ENCODE peak calls at places on chromosomes 2 and 18, in eight cellular contexts. D is brain microvascular endothelial cell; Y is effector memory CD4-positive, alpha-beta T cell; E is A549; K is GM23248; A is substantia nigra; I is kidney; C is RWPE1. R is an unnamed sample.

GRCh38 chr2:234564719-234565118 is 67.8 kb upstream of the ARL4C start:
- DNase-seq in Y (no peak), D (no peak), E (no peak), C (no peak), K (peak), I (no peak), A (no peak), R (no peak)

GRCh38 chr2:62313433-62314227 is 117.7 kb downstream of the B3GNT2 start:
- DNase-seq in D (no peak), C (no peak), A (no peak), K (no peak), Y (no peak), I (no peak), E (no peak), R (no peak)

GRCh38 chr18:77262655-77263470 is 13.2 kb downstream of the GALR1 start:
- DNase-seq in E (peak), A (no peak), K (no peak), C (no peak), I (no peak), Y (no peak), D (no peak), R (no peak)

GRCh38 chr2:135424849-135425248 is 106.2 kb downstream of the ZRANB3 start:
- DNase-seq in K (no peak), I (no peak), Y (no peak), E (no peak), C (no peak), A (no peak), D (no peak), R (no peak)

GRCh38 chr2:31081497-31081896 is 56.7 kb downstream of the GALNT14 start:
- DNase-seq in A (no peak), K (no peak), D (no peak), I (no peak), C (no peak), Y (no peak), E (no peak), R (no peak)

GRCh38 chr2:239819091-239819973 is 205.8 kb downstream of the NDUFA10 start:
- DNase-seq in A (no peak), K (peak), I (peak), D (no peak), C (no peak), Y (no peak), E (no peak), R (no peak)

GRCh38 chr2:15711126-15711860 is 119.6 kb downstream of the DDX1 start:
- DNase-seq in Y (no peak), C (no peak), A (no peak), D (no peak), E (no peak), K (no peak), I (no peak), R (no peak)

GRCh38 chr2:239905306-239905705 is 119.8 kb downstream of the NDUFA10 start:
- DNase-seq in D (no peak), C (no peak), E (no peak), A (no peak), I (no peak), K (no peak), Y (no peak), R (no peak)

GRCh38 chr2:74095629-74096028 is 52.1 kb downstream of the BOLA3 start:
- DNase-seq in E (no peak), I (no peak), Y (no peak), D (no peak), A (no peak), K (no peak), C (no peak), R (no peak)

GRCh38 chr2:157751462-157752058 is 122.9 kb upstream of the ACVR1C start:
- DNase-seq in I (peak), E (peak), C (no peak), A (no peak), K (peak), D (peak), Y (peak), R (no peak)

GRCh38 chr18:62982600-62983251 is 267.4 kb downstream of the PHLPP1 start:
- DNase-seq in A (no peak), Y (peak), I (no peak), K (peak), D (peak), E (peak), C (peak), R (peak)

GRCh38 chr2:213125646-213126347 is 25.6 kb downstream of the IKZF2 start:
- DNase-seq in E (no peak), C (no peak), Y (no peak), A (no peak), D (peak), K (peak), I (no peak), R (no peak)

GRCh38 chr2:47309952-47310800 is 92.8 kb upstream of the MSH2 start:
- DNase-seq in D (no peak), C (no peak), K (peak), I (no peak), E (peak), Y (no peak), A (no peak), R (no peak)

GRCh38 chr2:11483806-11484147 is 17.8 kb upstream of the E2F6 start:
- DNase-seq in E (no peak), Y (no peak), I (no peak), C (no peak), D (no peak), A (no peak), K (no peak), R (no peak)

GRCh38 chr2:203582468-203582867 is 47.4 kb upstream of the RAPH1 start:
- DNase-seq in I (no peak), Y (no peak), D (no peak), K (no peak), E (peak), C (no peak), A (no peak), R (no peak)

GRCh38 chr2:149716687-149717086 is 129.1 kb upstream of the MMADHC start:
- DNase-seq in K (no peak), A (no peak), E (no peak), I (no peak), C (no peak), Y (no peak), D (no peak), R (no peak)

GRCh38 chr18:53551868-53552426 is 672.5 kb downstream of the MBD2 start:
- DNase-seq in I (peak), A (no peak), E (no peak), Y (no peak), C (no peak), D (no peak), K (no peak), R (no peak)

GRCh38 chr18:63994783-63995399 is 25.0 kb downstream of the SERPINB8 start:
- DNase-seq in C (peak), K (peak), Y (peak), A (peak), D (peak), I (no peak), E (peak), R (peak)

GRCh38 chr2:134774786-134775641 is 56.2 kb upstream of the TMEM163 start:
- DNase-seq in K (peak), D (no peak), C (peak), A (no peak), I (no peak), E (no peak), Y (no peak), R (no peak)

GRCh38 chr2:116949249-116949648 is 865.2 kb upstream of the DDX18 start:
- DNase-seq in D (no peak), Y (no peak), K (no peak), C (no peak), A (no peak), E (no peak), I (no peak), R (no peak)

GRCh38 chr2:164186596-164186995 is 434.7 kb downstream of the GRB14 start:
- DNase-seq in K (no peak), C (no peak), E (no peak), I (no peak), Y (no peak), A (no peak), D (no peak), R (no peak)

GRCh38 chr2:202944816-202945215 is 32.7 kb downstream of the CARF start:
- DNase-seq in I (no peak), Y (no peak), C (no peak), A (no peak), E (no peak), D (no peak), K (no peak), R (no peak)

GRCh38 chr2:105782646-105783045 is 37.9 kb downstream of the NCK2 start:
- DNase-seq in K (no peak), Y (no peak), A (no peak), E (no peak), I (no peak), D (no peak), C (no peak), R (no peak)

GRCh38 chr2:240432430-240432819 is 3.0 kb upstream of the GPC1 start:
- DNase-seq in K (no peak), A (no peak), I (peak), E (no peak), Y (no peak), D (no peak), C (no peak), R (no peak)

GRCh38 chr18:45440246-45440645 is 175.0 kb upstream of the SLC14A2 start:
- DNase-seq in E (no peak), C (no peak), K (no peak), A (no peak), Y (no peak), I (no peak), D (no peak), R (no peak)

DNA sequence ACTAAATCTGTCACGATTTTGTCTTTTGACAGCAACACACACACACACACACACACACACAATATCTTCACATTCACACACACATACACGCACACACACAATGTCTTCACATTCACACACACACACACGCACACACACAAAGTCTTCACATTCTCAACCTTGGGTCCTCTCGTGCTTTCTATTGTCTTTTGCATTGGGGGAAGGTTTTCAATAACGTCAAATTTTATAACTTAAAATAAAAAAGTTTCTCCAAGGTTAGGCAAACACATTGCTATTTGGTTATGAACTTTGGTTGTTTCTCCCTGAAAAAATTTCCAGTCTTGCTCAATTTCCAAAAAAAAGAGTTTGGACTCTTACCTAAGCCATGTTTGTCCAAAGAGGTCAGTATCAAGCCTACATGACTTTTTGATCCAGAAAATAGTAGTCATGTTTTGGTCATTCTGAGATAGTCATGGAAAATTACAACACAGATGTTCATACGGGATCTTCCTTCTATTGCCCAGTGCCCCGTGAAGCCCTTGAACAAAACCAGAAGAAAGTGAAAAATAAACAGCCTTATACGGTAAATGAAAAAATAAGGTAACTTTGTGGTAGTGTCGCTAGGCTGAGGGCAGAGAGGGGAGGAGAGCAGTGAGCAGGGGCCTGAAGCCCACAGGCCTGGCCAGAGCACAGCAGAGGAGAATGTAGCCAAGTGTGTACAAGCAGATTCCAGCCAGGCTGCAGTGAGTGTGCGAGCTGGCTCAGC is 542.8 kb upstream of the ID2 start:
- DNase-seq in E (no peak), D (no peak), C (no peak), K (peak), A (no peak), I (no peak), Y (no peak), R (no peak)
- H3K27ac ChIP-seq in E (no peak), D (no peak), C (no peak), K (peak), A (no peak), I (no peak), Y (no peak), R (no peak)

GRCh38 chr2:165839610-165840009 is 45.6 kb upstream of the GALNT3 start:
- DNase-seq in I (no peak), D (peak), K (peak), Y (no peak), C (no peak), A (no peak), E (peak), R (no peak)

GRCh38 chr2:165835363-165835762 is 41.3 kb upstream of the GALNT3 start:
- DNase-seq in Y (no peak), C (no peak), A (no peak), I (no peak), E (no peak), D (no peak), K (no peak), R (no peak)

GRCh38 chr2:165844216-165844615 is 50.2 kb upstream of the GALNT3 start:
- DNase-seq in A (no peak), C (no peak), K (no peak), E (no peak), I (no peak), Y (no peak), D (no peak), R (no peak)

GRCh38 chr2:165837122-165837521 is 43.1 kb upstream of the GALNT3 start:
- DNase-seq in D (peak), Y (no peak), I (no peak), K (peak), A (no peak), C (peak), E (peak), R (no peak)

GRCh38 chr2:165840333-165840958 is 46.4 kb upstream of the GALNT3 start:
- DNase-seq in C (no peak), A (no peak), E (no peak), I (no peak), Y (no peak), D (no peak), K (no peak), R (no peak)
- H3K27ac ChIP-seq in C (no peak), A (no peak), E (no peak), I (no peak), Y (no peak), D (no peak), K (no peak), R (no peak)

DNA sequence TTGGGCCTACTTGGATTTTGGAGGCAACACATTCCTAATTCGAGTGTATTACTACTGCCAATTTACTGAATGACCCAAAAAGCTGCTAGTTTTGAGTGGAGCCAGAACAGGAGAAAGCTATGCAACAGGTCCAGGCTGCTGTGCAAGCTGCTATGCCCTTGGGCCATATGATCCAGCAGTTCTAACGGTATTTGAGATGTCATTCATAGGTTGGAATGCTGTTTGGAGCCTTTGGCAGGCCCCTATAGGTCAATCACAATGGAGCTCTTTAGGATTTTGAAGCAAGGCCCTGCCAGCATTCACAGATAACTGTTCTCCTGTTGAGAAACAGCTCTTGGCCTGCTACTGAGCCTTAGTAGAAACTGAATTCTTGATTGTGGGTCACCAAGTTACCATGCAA is 368.7 kb downstream of the CDH19 start:
- DNase-seq in C (no peak), E (no peak), A (no peak), K (no peak), D (no peak), Y (no peak), I (no peak), R (no peak)
- H3K27ac ChIP-seq in C (no peak), E (no peak), A (no peak), K (no peak), D (no peak), Y (no peak), I (no peak), R (no peak)

GRCh38 chr2:101435011-101435862 is 39.7 kb downstream of the RFX8 start:
- DNase-seq in A (no peak), I (no peak), E (no peak), C (no peak), Y (no peak), D (no peak), K (peak), R (no peak)
- H3K27ac ChIP-seq in A (no peak), I (no peak), E (no peak), C (no peak), Y (no peak), D (no peak), K (no peak), R (no peak)

GRCh38 chr2:216391401-216391800 is 19.1 kb upstream of the MARCHF4 start:
- DNase-seq in Y (no peak), E (no peak), K (peak), D (peak), C (no peak), I (no peak), A (no peak), R (no peak)

GRCh38 chr2:216389565-216389964 is 17.3 kb upstream of the MARCHF4 start:
- DNase-seq in K (peak), Y (no peak), E (no peak), A (no peak), D (no peak), I (no peak), C (no peak), R (no peak)

GRCh38 chr2:216385478-216385877 is 13.2 kb upstream of the MARCHF4 start:
- DNase-seq in C (no peak), A (no peak), K (peak), Y (no peak), I (no peak), E (no peak), D (no peak), R (no peak)

GRCh38 chr2:216387262-216387661 is 15.0 kb upstream of the MARCHF4 start:
- DNase-seq in A (no peak), C (no peak), Y (no peak), E (no peak), K (no peak), I (no peak), D (no peak), R (no peak)

GRCh38 chr2:216388046-216388884 is 16.0 kb upstream of the MARCHF4 start:
- DNase-seq in E (no peak), I (no peak), D (no peak), C (no peak), K (no peak), A (no peak), Y (no peak), R (peak)
- H3K27ac ChIP-seq in E (no peak), I (no peak), D (no peak), C (no peak), K (peak), A (no peak), Y (no peak), R (peak)

DNA sequence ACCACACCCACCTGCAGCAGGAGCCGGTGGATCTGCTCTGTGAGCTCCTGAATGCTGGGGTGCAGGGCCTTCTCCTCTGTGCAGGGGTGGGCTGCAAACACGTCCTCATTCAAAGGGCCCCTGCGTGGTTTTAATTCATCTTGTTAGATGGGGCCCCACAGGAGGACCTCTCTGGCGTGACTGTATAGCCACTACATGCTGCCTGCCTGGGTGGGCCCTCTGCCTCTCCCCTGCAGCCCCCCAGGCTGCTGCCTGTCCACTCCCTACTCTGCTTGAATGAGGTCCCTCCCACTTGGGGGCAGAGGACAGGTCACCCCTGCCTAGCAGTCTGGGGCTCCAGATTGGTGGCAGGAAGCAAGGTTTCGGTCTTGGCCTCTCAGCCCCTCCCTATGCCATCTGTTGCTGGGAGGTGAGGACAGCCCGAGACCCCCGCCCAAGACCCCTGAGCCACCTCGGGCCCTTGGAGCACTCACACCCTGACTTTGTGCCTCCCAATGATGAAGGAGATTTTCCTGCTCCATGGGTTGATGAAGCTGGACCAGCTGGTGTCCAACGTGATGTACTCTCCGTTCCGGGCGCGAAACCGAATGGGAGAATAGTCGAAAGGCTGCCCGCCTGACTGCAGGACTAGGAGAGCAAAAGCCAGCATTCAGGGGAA is 22.0 kb upstream of the HES6 start:
- DNase-seq in D (no peak), C (no peak), Y (no peak), E (no peak), I (peak), A (no peak), K (no peak), R (no peak)
- H3K27ac ChIP-seq in D (no peak), C (peak), Y (no peak), E (no peak), I (no peak), A (no peak), K (no peak), R (no peak)

GRCh38 chr2:228774548-228774947 is 496.5 kb downstream of the PID1 start:
- DNase-seq in D (no peak), I (no peak), C (no peak), E (no peak), Y (no peak), A (no peak), K (no peak), R (no peak)

GRCh38 chr2:228768818-228769217 is 502.3 kb downstream of the PID1 start:
- DNase-seq in Y (no peak), E (no peak), I (no peak), A (no peak), K (peak), D (peak), C (peak), R (no peak)

GRCh38 chr2:228771719-228772254 is 499.3 kb downstream of the PID1 start:
- DNase-seq in Y (no peak), K (no peak), E (no peak), A (no peak), C (no peak), I (no peak), D (no peak), R (no peak)

GRCh38 chr2:228767196-228767595 is 503.9 kb downstream of the PID1 start:
- DNase-seq in I (no peak), K (peak), D (peak), A (no peak), Y (no peak), C (no peak), E (no peak), R (no peak)

DNA sequence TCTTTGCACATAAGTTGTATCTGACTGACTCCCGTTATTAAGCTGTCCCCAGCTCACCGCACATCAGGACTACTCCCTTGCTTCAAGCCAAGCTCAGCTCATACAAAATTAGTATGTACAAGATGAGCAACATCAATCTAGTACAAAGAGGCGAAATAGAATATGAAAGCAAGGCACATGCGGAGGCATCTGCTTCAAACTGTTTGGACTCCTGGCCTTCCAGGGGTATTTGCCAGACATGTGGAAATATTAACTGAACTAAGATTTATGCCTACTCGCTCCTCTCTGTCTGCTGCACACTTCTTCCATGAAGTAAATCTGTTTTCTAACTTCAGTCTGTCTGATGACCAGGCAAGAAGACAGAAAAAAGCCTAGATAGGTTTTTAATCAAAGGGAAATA is 499.8 kb downstream of the PID1 start:
- DNase-seq in A (no peak), D (no peak), I (no peak), K (no peak), Y (no peak), C (no peak), E (no peak), R (no peak)
- H3K27ac ChIP-seq in A (no peak), D (no peak), I (no peak), K (no peak), Y (no peak), C (no peak), E (no peak), R (no peak)

R was measured in CD4-positive, alpha-beta memory T cell.